ENCODE peak calls at places on chromosome 12, in five cellular contexts. E is GM13977, Q is heart right ventricle, Y is right atrium auricular region, G is GM12865. R is an unnamed sample.

GRCh38 chr12:57066245-57066644 is 12.3 kb downstream of the NEMP1 start:
- DNase-seq in E (no peak), Q (no peak), Y (no peak), G (no peak), R (no peak)

GRCh38 chr12:6697584-6698351 is 2.8 kb downstream of the PIANP start:
- DNase-seq in E (peak), Q (no peak), Y (no peak), G (peak), R (peak)

GRCh38 chr12:50488801-50489200 is 16.0 kb upstream of the DIP2B start:
- DNase-seq in E (no peak), Q (no peak), Y (no peak), G (no peak), R (no peak)

GRCh38 chr12:69196302-69197288 is 42.8 kb upstream of the CPSF6 start:
- DNase-seq in E (no peak), Q (no peak), Y (no peak), G (peak), R (no peak)

GRCh38 chr12:67891566-67891965 is 97.7 kb upstream of the IFNG-AS1 start:
- DNase-seq in E (no peak), Q (no peak), Y (no peak), G (no peak), R (no peak)

GRCh38 chr12:113882690-113883089 is 83.4 kb downstream of the RBM19 start:
- DNase-seq in E (no peak), Q (no peak), Y (no peak), G (no peak), R (no peak)

GRCh38 chr12:26126340-26127284 is 1.8 kb upstream of the BHLHE41 start:
- DNase-seq in E (peak), Q (peak), Y (peak), G (peak), R (peak)

GRCh38 chr12:86137936-86138335 is 118.3 kb downstream of the MGAT4C start:
- DNase-seq in E (no peak), Q (no peak), Y (no peak), G (no peak), R (no peak)

GRCh38 chr12:63400746-63401145 is 249.7 kb upstream of the AVPR1A start:
- DNase-seq in E (no peak), Q (no peak), Y (no peak), G (no peak), R (no peak)

GRCh38 chr12:6301721-6302120 is 8.8 kb upstream of the PLEKHG6 start:
- DNase-seq in E (no peak), Q (no peak), Y (no peak), G (no peak), R (no peak)

GRCh38 chr12:117051380-117051779 is 47.8 kb downstream of the TESC start:
- DNase-seq in E (no peak), Q (no peak), Y (no peak), G (no peak), R (no peak)

GRCh38 chr12:25670076-25671055 is 117.3 kb upstream of the LMNTD1 start:
- DNase-seq in E (no peak), Q (no peak), Y (no peak), G (no peak), R (no peak)

GRCh38 chr12:57735198-57735855 is 3.2 kb downstream of the AGAP2 start:
- DNase-seq in E (no peak), Q (no peak), Y (no peak), G (no peak), R (peak)

GRCh38 chr12:53984901-53985357 is at the start of gene HOXC10:
- DNase-seq in E (peak), Q (peak), Y (peak), G (peak), R (peak)

GRCh38 chr12:114480309-114481199 is 74.6 kb upstream of the TBX5 start:
- DNase-seq in E (no peak), Q (no peak), Y (no peak), G (no peak), R (no peak)

GRCh38 chr12:87671757-87672156 is 357.4 kb downstream of the C12orf50 start:
- DNase-seq in E (no peak), Q (no peak), Y (no peak), G (no peak), R (no peak)

GRCh38 chr12:100962086-100962712 is 167.6 kb downstream of the ANO4 start:
- DNase-seq in E (no peak), Q (no peak), Y (no peak), G (no peak), R (no peak)

GRCh38 chr12:103495783-103496456 is at the start of gene C12orf42:
- DNase-seq in E (peak), Q (no peak), Y (no peak), G (peak), R (peak)

GRCh38 chr12:92080390-92081285 is 65.0 kb downstream of the BTG1 start:
- DNase-seq in E (no peak), Q (no peak), Y (no peak), G (peak), R (peak)

GRCh38 chr12:14313379-14313778 is 52.1 kb upstream of the ATF7IP start:
- DNase-seq in E (no peak), Q (no peak), Y (no peak), G (no peak), R (no peak)

GRCh38 chr12:112900298-112901145 is 6.2 kb upstream of the OAS1 start:
- DNase-seq in E (peak), Q (no peak), Y (no peak), G (peak), R (peak)

GRCh38 chr12:105793421-105793820 is 345.3 kb downstream of the NUAK1 start:
- DNase-seq in E (no peak), Q (no peak), Y (no peak), G (no peak), R (no peak)

GRCh38 chr12:118356809-118357326 is 15.8 kb downstream of the TAOK3 start:
- DNase-seq in E (peak), Q (no peak), Y (no peak), G (peak), R (no peak)

GRCh38 chr12:80226576-80226975 is 127.2 kb downstream of the OTOGL start:
- DNase-seq in E (no peak), Q (no peak), Y (no peak), G (no peak), R (no peak)

GRCh38 chr12:92464911-92465310 is 237.9 kb upstream of the PLEKHG7 start:
- DNase-seq in E (no peak), Q (no peak), Y (no peak), G (no peak), R (no peak)

GRCh38 chr12:7146906-7147305 is 16.7 kb downstream of the CLSTN3 start:
- DNase-seq in E (no peak), Q (no peak), Y (no peak), G (no peak), R (no peak)

GRCh38 chr12:24947541-24948451 is 1.1 kb downstream of the BCAT1 start:
- DNase-seq in E (no peak), Q (no peak), Y (no peak), G (peak), R (no peak)

GRCh38 chr12:108190529-108190928 is 61.4 kb downstream of the WSCD2 start:
- DNase-seq in E (no peak), Q (no peak), Y (no peak), G (no peak), R (no peak)

GRCh38 chr12:27984275-27984674 is 11.7 kb upstream of the PTHLH start:
- DNase-seq in E (no peak), Q (no peak), Y (no peak), G (no peak), R (no peak)

GRCh38 chr12:85155791-85156190 is 119.6 kb downstream of the LRRIQ1 start:
- DNase-seq in E (no peak), Q (no peak), Y (no peak), G (no peak), R (no peak)

GRCh38 chr12:11823593-11823992 is 174.1 kb downstream of the ETV6 start:
- DNase-seq in E (no peak), Q (no peak), Y (no peak), G (no peak), R (no peak)

GRCh38 chr12:96261557-96261956 is 67.4 kb downstream of the ELK3 start:
- DNase-seq in E (no peak), Q (no peak), Y (no peak), G (no peak), R (no peak)

GRCh38 chr12:131755305-131756113 is 44.6 kb downstream of the SFSWAP start:
- DNase-seq in E (peak), Q (no peak), Y (no peak), G (peak), R (peak)

GRCh38 chr12:120264511-120265202 is 873 bp downstream of the PXN start:
- DNase-seq in E (no peak), Q (no peak), Y (no peak), G (no peak), R (no peak)

GRCh38 chr12:45655753-45656152 is 73.8 kb upstream of the ARID2 start:
- DNase-seq in E (no peak), Q (no peak), Y (no peak), G (no peak), R (no peak)

GRCh38 chr12:45651029-45651428 is 78.5 kb upstream of the ARID2 start:
- DNase-seq in E (no peak), Q (no peak), Y (no peak), G (no peak), R (no peak)

GRCh38 chr12:45654002-45654401 is 75.5 kb upstream of the ARID2 start:
- DNase-seq in E (no peak), Q (no peak), Y (no peak), G (no peak), R (no peak)

GRCh38 chr12:45658066-45658465 is 71.4 kb upstream of the ARID2 start:
- DNase-seq in E (no peak), Q (no peak), Y (no peak), G (no peak), R (no peak)

DNA sequence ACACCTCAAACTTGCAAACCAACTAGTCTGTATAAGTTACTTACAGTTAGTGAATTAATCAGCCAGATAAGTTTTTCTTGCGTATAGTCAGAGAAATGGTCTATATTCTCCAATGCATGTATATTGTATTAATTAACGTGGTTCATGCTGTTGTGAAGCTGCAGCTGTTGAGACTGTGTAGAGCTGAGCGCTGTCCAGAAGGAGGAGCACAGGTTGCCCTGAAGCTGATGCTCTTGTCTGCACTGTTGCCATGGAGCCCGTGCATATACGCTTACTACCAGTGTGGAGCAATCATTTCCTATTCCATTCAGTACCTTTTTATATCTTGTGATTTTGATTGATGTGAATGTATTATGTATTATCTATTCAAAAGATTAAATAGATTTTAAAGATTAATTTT is 74.3 kb upstream of the ARID2 start:
- DNase-seq in E (no peak), Q (no peak), Y (no peak), G (peak), R (peak)
- TF ChIP-seq CTCF in E (no peak), Q (peak), Y (no peak), G (no peak), R (no peak)

DNA sequence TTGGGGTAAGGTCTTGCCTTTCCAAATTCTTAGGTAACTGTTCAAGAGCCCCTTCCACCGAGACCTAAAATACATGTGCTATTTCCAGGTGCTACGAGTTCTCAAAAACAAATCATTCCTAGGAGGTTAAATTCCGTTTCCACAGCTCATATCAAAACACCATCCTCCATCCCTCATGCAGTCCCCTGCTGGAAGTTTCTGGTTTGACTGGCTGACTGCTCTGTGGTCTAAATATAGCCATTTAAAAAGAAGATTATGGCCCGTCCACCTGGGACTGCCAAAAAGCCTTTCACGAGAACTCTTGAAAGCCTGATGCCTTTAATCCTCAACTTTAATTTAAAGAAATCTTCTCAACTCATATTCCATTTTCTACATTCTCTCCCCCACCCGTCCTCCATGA is 201.5 kb upstream of the MYL2 start:
- DNase-seq in E (no peak), Q (no peak), Y (no peak), G (no peak), R (no peak)
- TF ChIP-seq CTCF in E (no peak), Q (peak), Y (no peak), G (no peak), R (no peak)

GRCh38 chr12:129765719-129766118 is 138.1 kb downstream of the TMEM132D start:
- DNase-seq in E (no peak), Q (no peak), Y (no peak), G (no peak), R (no peak)
- TF ChIP-seq CTCF in E (no peak), Q (no peak), Y (no peak), G (no peak), R (no peak)

DNA sequence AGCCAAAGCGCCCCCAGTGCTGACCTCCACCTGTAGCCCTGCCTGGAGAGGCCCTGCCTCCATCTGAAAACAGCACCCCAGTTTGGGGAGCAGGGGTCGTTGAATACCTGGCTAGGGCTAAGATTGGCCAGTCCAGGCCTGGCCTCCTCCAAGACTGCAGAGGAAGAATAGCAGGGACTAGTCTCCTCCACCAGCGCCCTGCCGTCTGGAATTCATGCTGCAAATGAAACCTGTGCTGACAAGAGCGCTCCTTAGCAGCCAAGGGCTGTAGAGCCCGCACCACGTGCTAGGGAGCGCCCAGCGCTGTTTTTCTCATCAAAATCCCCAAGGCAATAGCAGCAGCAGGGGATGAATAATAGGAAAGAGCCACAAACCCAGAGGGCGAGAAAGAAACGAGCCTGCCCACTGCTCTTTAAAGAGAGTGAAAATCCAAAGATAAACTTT is 3.4 kb downstream of the COL2A1 start:
- DNase-seq in E (no peak), Q (no peak), Y (no peak), G (no peak), R (no peak)
- TF ChIP-seq CTCF in E (no peak), Q (no peak), Y (no peak), G (no peak), R (no peak)

GRCh38 chr12:89552376-89552775 is 26.5 kb upstream of the POC1B start:
- DNase-seq in E (no peak), Q (no peak), Y (no peak), G (no peak), R (no peak)

GRCh38 chr12:89547116-89547515 is 21.3 kb upstream of the POC1B start:
- DNase-seq in E (no peak), Q (no peak), Y (no peak), G (no peak), R (no peak)

GRCh38 chr12:89556976-89557375 is 31.1 kb upstream of the POC1B start:
- DNase-seq in E (no peak), Q (no peak), Y (no peak), G (no peak), R (no peak)

GRCh38 chr12:89551747-89552146 is 25.9 kb upstream of the POC1B start:
- DNase-seq in E (no peak), Q (no peak), Y (no peak), G (no peak), R (no peak)
- TF ChIP-seq CTCF in E (no peak), Q (no peak), Y (no peak), G (no peak), R (no peak)

DNA sequence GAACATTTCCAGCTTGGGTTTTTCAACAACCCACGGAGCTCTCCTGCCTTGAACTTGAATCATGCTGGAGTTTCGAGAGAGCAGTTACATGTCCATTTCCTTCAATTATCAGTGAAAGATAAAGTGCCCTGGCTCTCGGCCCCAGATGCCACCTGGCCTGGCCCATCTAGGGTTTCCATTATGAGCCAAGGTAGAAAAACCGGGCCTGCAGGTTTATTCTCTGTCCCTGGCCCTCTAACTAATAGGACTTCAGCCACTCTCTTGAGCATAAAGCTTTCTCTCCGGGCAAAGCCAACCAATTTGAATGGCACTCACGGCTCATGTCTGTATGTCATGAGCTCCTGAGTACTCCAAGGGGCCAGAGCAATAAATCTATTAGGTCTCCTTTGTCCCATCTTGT is 392.5 kb downstream of the MED13L start:
- DNase-seq in E (no peak), Q (no peak), Y (no peak), G (no peak), R (no peak)
- TF ChIP-seq CTCF in E (no peak), Q (no peak), Y (no peak), G (no peak), R (no peak)

DNA sequence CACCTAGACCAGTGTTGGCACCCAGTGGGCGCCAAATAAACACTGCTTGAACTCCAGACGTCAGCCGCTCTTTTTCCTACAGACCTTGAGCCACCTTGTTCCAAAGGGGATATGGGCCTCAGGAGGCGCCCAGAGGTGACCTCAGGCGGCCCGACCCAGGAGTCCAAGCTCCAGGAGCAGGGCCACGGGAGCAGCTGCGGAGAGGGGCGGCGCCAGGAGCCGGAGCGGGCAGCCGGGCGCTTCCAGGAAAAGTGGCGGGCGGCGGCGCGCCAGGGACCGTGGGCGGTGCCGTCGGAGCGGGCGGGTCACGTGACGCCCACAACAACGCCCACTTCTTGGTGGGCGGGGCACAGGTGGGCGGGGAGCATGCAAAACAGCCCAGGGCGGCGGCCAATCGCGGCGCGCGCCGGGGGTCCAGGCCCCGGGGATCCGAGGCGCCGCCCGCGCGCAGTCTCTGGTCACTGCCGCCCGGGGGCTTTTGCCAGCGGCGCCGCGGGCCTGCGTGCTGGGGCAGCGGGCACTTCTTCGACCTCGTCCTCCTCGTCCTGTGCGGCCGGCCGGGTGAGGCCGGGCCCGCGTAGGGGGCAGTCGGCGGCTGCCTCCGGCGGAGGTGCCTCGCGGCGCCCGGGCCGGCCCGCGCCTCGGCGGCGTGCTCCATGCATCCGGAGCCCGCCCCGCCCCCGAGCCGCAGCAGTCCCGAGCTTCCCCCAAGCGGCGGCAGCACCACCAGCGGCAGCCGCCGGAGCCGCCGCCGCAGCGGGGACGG is at the start of gene ORAI1:
- DNase-seq in E (peak), Q (peak), Y (peak), G (peak), R (peak)
- TF ChIP-seq CTCF in E (no peak), Q (peak), Y (no peak), G (no peak), R (no peak)

DNA sequence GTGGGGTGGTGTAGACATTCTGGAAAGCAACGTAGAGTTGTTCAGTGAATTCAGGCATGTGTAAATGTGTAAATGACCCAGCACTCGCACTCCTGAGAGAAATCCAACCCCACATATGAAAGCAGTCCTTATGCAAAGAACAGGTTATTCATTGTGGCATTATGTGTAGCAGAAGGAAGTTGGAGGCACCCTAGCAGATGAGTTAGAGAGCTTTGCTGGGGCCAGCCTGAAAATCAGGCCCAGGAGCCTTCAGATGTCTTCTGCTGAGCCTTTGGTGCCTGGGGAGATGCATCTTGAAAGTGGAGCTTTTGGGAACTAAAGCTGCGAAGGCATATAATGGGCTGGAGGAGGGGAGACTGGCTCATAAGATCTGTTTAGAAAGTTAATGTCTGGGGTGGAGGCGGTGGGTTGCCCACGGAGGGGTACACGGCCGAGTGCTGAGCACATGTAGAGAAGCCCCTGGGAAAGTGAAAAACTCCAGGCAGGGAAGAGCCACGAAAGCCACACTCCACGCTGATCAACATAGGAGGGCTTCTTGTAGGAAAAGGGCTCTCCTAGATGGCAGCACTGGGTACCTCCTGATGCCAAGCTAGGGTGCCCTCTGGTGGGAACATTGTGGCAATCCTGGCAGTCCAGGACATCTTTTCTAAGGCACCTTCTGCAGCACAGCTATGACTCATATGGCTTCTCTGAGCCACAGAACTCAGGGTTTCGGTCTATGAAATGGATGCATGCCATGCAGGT is 6.1 kb upstream of the KRT83 start:
- DNase-seq in E (peak), Q (peak), Y (peak), G (peak), R (peak)
- TF ChIP-seq CTCF in E (peak), Q (peak), Y (peak), G (peak), R (peak)

DNA sequence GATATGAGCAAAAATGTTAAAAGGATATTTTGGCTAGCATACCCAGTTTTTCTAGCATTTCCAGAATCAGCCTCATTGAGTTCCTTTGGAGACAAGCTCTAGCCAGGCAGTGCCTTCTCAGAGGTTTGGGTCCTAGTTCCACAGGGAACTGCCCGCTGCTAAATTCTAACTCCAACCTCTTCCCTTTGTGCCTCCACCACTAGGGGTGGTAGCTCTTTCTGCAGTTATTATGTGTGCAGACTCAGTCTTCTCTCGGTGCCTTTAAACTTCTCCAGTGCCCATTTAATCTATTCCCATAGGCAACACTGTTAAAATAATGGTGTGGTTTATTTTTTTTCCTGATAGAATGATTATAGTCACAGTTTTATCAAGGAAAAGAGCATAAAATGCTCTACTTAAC is 21.5 kb upstream of the SLC25A3 start:
- DNase-seq in E (no peak), Q (no peak), Y (no peak), G (no peak), R (no peak)
- TF ChIP-seq CTCF in E (peak), Q (peak), Y (peak), G (peak), R (peak)

R was measured in B cell.